ENCODE peak calls at places on chromosomes 4 and X, in five cellular contexts. Y is HCT116, Q is NT2/D1, U is colonic mucosa, M is K562. X is an unnamed sample. For H3K4me1, the result is how much of the 10 kb centered on the place peaks cover.

GRCh38 chrX:83845397-83845796 is 15.5 kb upstream of the CYLC1 start:
- DNase-seq in Q (peak), U (no peak), Y (peak), M (peak), X (peak)

GRCh38 chr4:108060164-108060563 is 70.5 kb downstream of the HADH start:
- DNase-seq in M (peak), Y (peak), Q (no peak), U (no peak), X (peak)

GRCh38 chrX:116238093-116238492 is 67.5 kb downstream of the AGTR2 start:
- DNase-seq in M (no peak), U (no peak), Y (no peak), Q (no peak), X (no peak)

GRCh38 chr4:138392751-138393308 is 150.7 kb upstream of the SLC7A11 start:
- DNase-seq in M (no peak), U (no peak), Y (no peak), Q (no peak), X (no peak)

GRCh38 chr4:100295792-100296191 is 105.5 kb upstream of the DDIT4L start:
- DNase-seq in Q (no peak), M (no peak), Y (no peak), U (no peak), X (no peak)

GRCh38 chr4:101114936-101115372 is 232.4 kb downstream of the PPP3CA start:
- DNase-seq in M (no peak), Y (peak), Q (peak), U (no peak), X (peak)

GRCh38 chr4:142815834-142816233 is 30.3 kb downstream of the INPP4B start:
- DNase-seq in U (no peak), Q (no peak), Y (peak), M (no peak), X (no peak)

GRCh38 chrX:19059063-19059462 is 63.2 kb downstream of the ADGRG2 start:
- DNase-seq in M (no peak), Y (no peak), U (no peak), Q (no peak), X (no peak)

GRCh38 chrX:1392376-1393130 is 640 bp upstream of the SLC25A6 start:
- DNase-seq in M (peak), Y (no peak), Q (no peak), U (peak), X (peak)

GRCh38 chr4:138035781-138036258 is 206.3 kb downstream of the SLC7A11 start:
- DNase-seq in Y (peak), M (peak), U (no peak), Q (no peak), X (peak)

GRCh38 chr4:102683846-102684581 is 76.8 kb downstream of the MANBA start:
- DNase-seq in U (no peak), Y (no peak), Q (no peak), M (no peak), X (no peak)

GRCh38 chr4:26021417-26022345 is 107.7 kb downstream of the SMIM20 start:
- DNase-seq in M (no peak), Y (no peak), Q (no peak), U (no peak), X (no peak)

GRCh38 chr4:13601060-13601459 is 26.5 kb downstream of the BOD1L1 start:
- DNase-seq in U (no peak), Y (no peak), Q (no peak), M (no peak), X (no peak)

GRCh38 chrX:103629295-103630170 is 758 bp downstream of the TCEAL1 start:
- DNase-seq in Y (no peak), M (peak), Q (peak), U (peak), X (peak)

GRCh38 chrX:19563746-19564145 is 48.4 kb upstream of the MAP3K15 start:
- DNase-seq in Q (no peak), Y (no peak), M (no peak), U (no peak), X (no peak)

GRCh38 chr4:41176357-41176756 is 38.0 kb downstream of the APBB2 start:
- DNase-seq in Q (no peak), U (no peak), M (no peak), Y (no peak), X (no peak)

GRCh38 chr4:87732033-87732770 is 67.2 kb upstream of the IBSP start:
- DNase-seq in Y (no peak), U (no peak), M (no peak), Q (no peak), X (no peak)

GRCh38 chr4:98181815-98182214 is 38.5 kb upstream of the STPG2 start:
- DNase-seq in U (no peak), Q (no peak), M (no peak), Y (no peak), X (no peak)

GRCh38 chr4:1765409-1766335 is 27.4 kb upstream of the FGFR3 start:
- DNase-seq in U (no peak), Q (no peak), M (no peak), Y (no peak), X (peak)

GRCh38 chr4:15132739-15133138 is 130.5 kb downstream of the CPEB2 start:
- DNase-seq in M (no peak), Y (no peak), U (no peak), Q (no peak), X (no peak)

GRCh38 chr4:26402458-26402857 is 81.6 kb downstream of the RBPJ start:
- DNase-seq in U (no peak), Y (no peak), Q (no peak), M (no peak), X (no peak)

GRCh38 chr4:99723555-99724450 is 66.2 kb upstream of the C4orf54 start:
- DNase-seq in U (peak), Y (peak), Q (no peak), M (peak), X (no peak)

GRCh38 chrX:43970528-43970927 is 2.7 kb downstream of the NDP start:
- DNase-seq in Y (no peak), M (no peak), Q (no peak), U (no peak), X (no peak)

GRCh38 chr4:143338313-143338712 is 1.6 kb downstream of the GAB1 start:
- DNase-seq in Q (no peak), U (no peak), M (no peak), Y (no peak), X (no peak)

GRCh38 chrX:20042221-20042620 is 51.4 kb upstream of the BCLAF3 start:
- DNase-seq in M (no peak), Y (no peak), U (no peak), Q (no peak), X (no peak)

GRCh38 chrX:55640854-55641253 is 17.7 kb downstream of the FOXR2 start:
- DNase-seq in U (no peak), M (no peak), Q (no peak), Y (no peak), X (no peak)

GRCh38 chrX:116379854-116380253 is 56.6 kb upstream of the SLC6A14 start:
- DNase-seq in U (no peak), M (no peak), Y (no peak), Q (no peak), X (no peak)

GRCh38 chrX:71367396-71367795 is 1.2 kb downstream of the TAF1 start:
- DNase-seq in Y (no peak), U (no peak), Q (no peak), M (no peak), X (no peak)

GRCh38 chr4:2462218-2462991 is 6.5 kb upstream of the RNF4 start:
- DNase-seq in Q (peak), U (peak), Y (peak), M (peak), X (peak)

GRCh38 chr4:74715731-74716435 is 78.4 kb downstream of the BTC start:
- DNase-seq in M (no peak), Y (no peak), U (no peak), Q (no peak), X (no peak)

GRCh38 chr4:61214680-61215079 is 14.6 kb downstream of the ADGRL3 start:
- DNase-seq in Q (no peak), U (no peak), M (no peak), Y (no peak), X (no peak)

GRCh38 chr4:74546020-74546419 is 101.1 kb downstream of the AREG start:
- DNase-seq in Q (no peak), Y (no peak), M (no peak), U (no peak), X (no peak)

GRCh38 chr4:57182132-57182874 is 72.1 kb upstream of the IGFBP7 start:
- DNase-seq in M (peak), Y (no peak), Q (no peak), U (no peak), X (no peak)

GRCh38 chr4:182680196-182680771 is 236.9 kb downstream of the DCTD start:
- DNase-seq in Y (no peak), U (no peak), M (no peak), Q (no peak), X (no peak)

GRCh38 chr4:85784947-85785346 is 310.0 kb downstream of the ARHGAP24 start:
- DNase-seq in Y (no peak), U (no peak), Q (no peak), M (no peak), X (no peak)

GRCh38 chr4:85784348-85784747 is 309.4 kb downstream of the ARHGAP24 start:
- DNase-seq in M (no peak), Q (no peak), Y (no peak), U (no peak), X (no peak)

GRCh38 chr4:85787133-85787532 is 312.2 kb downstream of the ARHGAP24 start:
- DNase-seq in Y (no peak), Q (no peak), U (no peak), M (no peak), X (no peak)

GRCh38 chr4:85783483-85783882 is 308.5 kb downstream of the ARHGAP24 start:
- DNase-seq in U (no peak), Y (no peak), M (no peak), Q (no peak), X (no peak)

DNA sequence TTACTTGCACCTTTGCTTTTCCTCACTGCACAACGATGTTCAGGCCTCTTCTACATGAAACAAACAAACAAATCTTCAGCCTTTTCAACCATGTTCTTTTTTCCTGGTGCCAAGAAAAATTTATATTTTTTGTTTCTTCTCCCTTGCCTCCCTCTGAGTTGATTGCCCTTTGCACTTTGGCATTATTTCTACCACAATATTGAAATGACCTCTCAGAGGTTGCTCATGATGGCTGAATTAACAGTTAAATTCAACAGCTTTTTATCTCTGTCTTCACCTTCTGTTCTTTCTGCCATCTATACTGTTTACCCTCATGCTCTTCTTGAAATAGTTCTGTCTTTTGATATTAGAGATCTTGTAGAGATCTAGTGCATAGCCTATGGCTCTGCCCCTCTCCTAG is 308.9 kb downstream of the ARHGAP24 start:
- DNase-seq in U (no peak), M (no peak), Y (no peak), Q (no peak), X (no peak)
- H3K4me1 ChIP-seq in U (under half), M (under half), Y (under half), Q (under half), X (under half)

GRCh38 chrX:124863303-124863702 is 456.4 kb upstream of the TEX13C start:
- DNase-seq in M (no peak), Q (no peak), U (no peak), Y (no peak), X (peak)

GRCh38 chrX:124860736-124861135 is 458.9 kb upstream of the TEX13C start:
- DNase-seq in M (peak), Y (no peak), U (no peak), Q (no peak), X (no peak)

GRCh38 chrX:124862304-124862703 is 457.4 kb upstream of the TEX13C start:
- DNase-seq in M (no peak), U (no peak), Q (no peak), Y (no peak), X (no peak)
- H3K9ac ChIP-seq in M (no peak), U (no peak), Q (no peak), Y (no peak), X (no peak)

GRCh38 chrX:7216981-7217587 is 69.1 kb upstream of the PUDP start:
- DNase-seq in Q (no peak), M (no peak), U (no peak), Y (no peak), X (no peak)
- H3K4me1 ChIP-seq in Q (under half), M (under half), U (under half), Y (under half), X (under half)

GRCh38 chr4:180485407-180485806 is 1757.8 kb upstream of the TENM3 start:
- DNase-seq in Y (no peak), M (no peak), Q (no peak), U (no peak), X (no peak)
- H3K9ac ChIP-seq in Y (no peak), M (no peak), Q (no peak), U (no peak), X (no peak)

GRCh38 chr4:7808181-7808580 is 131.5 kb downstream of the AFAP1 start:
- DNase-seq in Y (no peak), Q (no peak), M (no peak), U (no peak), X (no peak)
- H3K4me1 ChIP-seq in Y (under half), Q (under half), M (under half), U (under half), X (under half)

DNA sequence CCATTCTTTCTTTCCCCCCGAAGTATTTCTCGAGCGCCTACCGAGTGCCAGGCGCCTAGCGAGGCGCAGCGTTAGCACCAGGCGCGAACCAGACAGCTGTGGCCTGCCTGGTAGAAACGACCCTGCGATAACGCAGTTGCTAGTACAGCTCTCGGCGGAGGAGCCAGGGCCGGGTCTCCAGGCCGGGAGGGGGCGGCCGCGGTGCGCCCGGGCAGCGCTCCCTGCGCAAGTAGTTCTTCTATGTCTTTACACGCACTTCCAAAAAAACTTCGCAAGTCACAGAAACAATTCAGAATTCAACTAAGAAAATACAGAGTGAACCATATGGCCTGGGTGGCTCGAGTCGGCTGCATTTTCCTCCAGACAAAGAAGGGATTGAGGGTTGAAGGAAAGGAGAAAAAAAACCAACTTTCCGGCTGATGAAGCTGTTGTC is 7.0 kb upstream of the NEUROG2 start:
- DNase-seq in U (no peak), Y (no peak), M (peak), Q (no peak), X (peak)
- H3K9ac ChIP-seq in U (no peak), Y (no peak), M (peak), Q (no peak), X (no peak)

DNA sequence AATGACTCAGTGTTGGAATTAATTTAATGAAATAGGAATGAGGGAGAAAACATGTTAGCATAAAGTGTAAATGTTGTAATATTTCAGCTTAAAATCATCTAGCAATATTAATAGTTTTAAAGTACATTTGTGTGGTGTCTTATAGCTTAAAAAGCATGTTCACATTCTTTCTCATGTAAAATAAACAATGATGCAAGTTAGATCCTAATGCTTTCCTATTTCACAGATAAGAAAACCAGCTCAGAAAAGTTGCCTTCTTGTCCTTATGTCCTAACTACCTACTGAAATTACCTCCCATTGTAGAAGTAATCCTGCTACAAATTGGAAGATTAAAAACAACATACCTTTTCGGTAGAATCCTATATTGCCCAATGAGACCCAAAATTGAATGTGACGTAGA is 40.9 kb upstream of the PRDM8 start:
- DNase-seq in M (no peak), Y (no peak), U (no peak), Q (no peak), X (no peak)
- H3K4me1 ChIP-seq in M (under half), Y (under half), U (under half), Q (under half), X (under half)

GRCh38 chrX:9466115-9466495 is 1.2 kb downstream of the TBL1X start:
- DNase-seq in Q (no peak), Y (no peak), M (peak), U (peak), X (peak)
- H3K9ac ChIP-seq in Q (peak), Y (peak), M (peak), U (peak), X (peak)

GRCh38 chr4:70158576-70158975 is 4.5 kb downstream of the PRR27 start:
- DNase-seq in U (no peak), Q (no peak), Y (no peak), M (no peak), X (no peak)
- H3K4me1 ChIP-seq in U (under half), Q (under half), Y (under half), M (under half), X (under half)